ENCODE peak calls at places on chromosomes 11 and 22, in nine cellular contexts. A, I, E, U, Z, O, F, S and P are unnamed samples.

GRCh38 chr22:32862936-32863661 is 61.6 kb downstream of the TIMP3 start:
- DNase-seq in U (no peak), Z (no peak), F (no peak), A (no peak), E (no peak), I (no peak), O (no peak), S (no peak), P (no peak)

GRCh38 chr11:125138966-125139365 is 25.6 kb upstream of the PKNOX2 start:
- DNase-seq in S (no peak), E (no peak), O (no peak), U (no peak), Z (no peak), A (no peak), I (no peak), F (no peak), P (no peak)

GRCh38 chr11:12854829-12855228 is 154.3 kb upstream of the RASSF10 start:
- DNase-seq in Z (no peak), I (no peak), E (peak; percentile 74), A (no peak), S (no peak), U (no peak), O (no peak), F (no peak), P (no peak)

GRCh38 chr22:31344369-31345330 is 1.5 kb downstream of the PATZ1 start:
- DNase-seq in Z (peak; percentile 57), U (peak; percentile 65), I (peak; percentile 56), O (peak; percentile 41), F (no peak), A (peak; percentile 49), E (no peak), S (peak; percentile 58), P (no peak)

GRCh38 chr11:116595305-116595880 is 177.4 kb downstream of the BUD13 start:
- DNase-seq in U (no peak), Z (no peak), E (no peak), S (no peak), A (no peak), O (no peak), F (no peak), I (no peak), P (no peak)

GRCh38 chr11:77560605-77561004 is 29.1 kb upstream of the AQP11 start:
- DNase-seq in Z (peak; percentile 69), O (no peak), A (no peak), S (no peak), U (no peak), E (peak; percentile 6), I (no peak), F (no peak), P (no peak)

GRCh38 chr11:20310137-20310536 is 53.4 kb upstream of the HTATIP2 start:
- DNase-seq in I (no peak), U (no peak), A (no peak), Z (no peak), E (no peak), F (no peak), O (no peak), S (no peak), P (no peak)

GRCh38 chr22:46588279-46589140 is 31.7 kb upstream of the GRAMD4 start:
- DNase-seq in A (no peak), E (no peak), U (no peak), F (no peak), O (peak; percentile 54), S (no peak), Z (no peak), I (peak; percentile 90), P (peak; percentile 78)

GRCh38 chr11:14242198-14242597 is 116.8 kb downstream of the RRAS2 start:
- DNase-seq in A (no peak), U (no peak), O (no peak), E (no peak), Z (no peak), S (no peak), I (no peak), F (no peak), P (no peak)

GRCh38 chr22:45263790-45264269 is 20.9 kb upstream of the UPK3A start:
- DNase-seq in U (peak; percentile 77), E (peak; percentile 75), F (no peak), I (peak; percentile 77), Z (peak; percentile 84), A (peak; percentile 61), O (peak; percentile 88), S (peak; percentile 75), P (peak; percentile 72)

GRCh38 chr11:106763516-106763915 is 254.8 kb downstream of the GUCY1A2 start:
- DNase-seq in U (no peak), E (no peak), F (no peak), S (no peak), A (no peak), O (no peak), I (no peak), Z (no peak), P (no peak)

GRCh38 chr11:22786475-22786874 is 43.1 kb downstream of the SVIP start:
- DNase-seq in Z (no peak), U (no peak), E (no peak), S (no peak), F (no peak), A (no peak), O (no peak), I (no peak), P (no peak)

GRCh38 chr11:108483163-108483562 is 15.0 kb downstream of the POGLUT3 start:
- DNase-seq in U (no peak), A (no peak), S (no peak), E (no peak), I (no peak), Z (peak; percentile 62), F (no peak), O (no peak), P (no peak)

GRCh38 chr11:1557168-1557884 is 14.7 kb downstream of the DUSP8 start:
- DNase-seq in I (no peak), U (no peak), Z (no peak), S (no peak), F (no peak), O (no peak), A (no peak), E (no peak), P (peak; percentile 6)

GRCh38 chr11:1554981-1555712 is 16.9 kb downstream of the DUSP8 start:
- DNase-seq in A (no peak), E (no peak), F (no peak), O (no peak), Z (no peak), U (no peak), S (no peak), I (no peak), P (no peak)

GRCh38 chr11:1555713-1556153 is 16.3 kb downstream of the DUSP8 start:
- DNase-seq in A (no peak), F (no peak), S (no peak), O (no peak), E (no peak), U (no peak), Z (no peak), I (no peak), P (no peak)

GRCh38 chr11:1556278-1557167 is 15.5 kb downstream of the DUSP8 start:
- DNase-seq in F (no peak), O (no peak), S (no peak), Z (no peak), I (no peak), U (no peak), E (no peak), A (no peak), P (no peak)

DNA sequence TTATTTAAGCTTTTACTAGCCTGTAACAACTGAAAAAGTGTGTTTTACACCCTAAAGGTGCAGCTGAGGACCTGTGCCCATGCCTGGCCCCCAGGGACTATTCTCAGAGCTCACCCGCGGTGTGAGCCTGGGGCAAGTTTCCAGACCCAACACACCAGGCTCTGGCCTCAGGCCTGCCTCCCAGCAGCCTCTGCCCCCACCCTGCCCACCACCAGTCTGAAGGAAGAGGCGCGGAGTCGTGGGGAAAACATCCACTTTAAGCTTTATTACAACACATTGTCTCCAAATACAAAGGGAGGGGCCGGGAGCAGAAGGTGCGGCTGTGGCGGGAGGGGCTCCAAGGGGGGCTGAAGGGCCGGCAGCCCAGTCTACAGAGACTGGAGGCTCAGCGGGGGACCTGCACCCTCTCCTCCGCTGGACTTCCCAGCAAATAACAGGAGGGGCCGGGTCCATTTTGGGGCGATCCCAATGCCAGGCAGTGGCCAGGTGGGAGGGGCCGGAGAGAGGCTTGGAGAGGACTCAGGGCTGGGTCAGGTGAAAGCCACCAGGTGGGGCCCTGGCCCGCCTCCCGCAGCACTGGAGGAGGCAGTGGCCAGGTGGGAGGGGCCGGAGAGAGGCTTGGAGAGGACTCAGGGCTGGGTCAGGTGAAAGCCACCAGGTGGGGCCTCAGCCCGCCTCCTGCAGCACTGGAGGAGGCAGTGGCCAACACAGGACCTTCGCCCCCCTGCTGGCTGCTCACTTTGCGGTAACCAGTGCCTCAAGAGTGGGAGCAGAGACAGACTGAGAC is 18.1 kb downstream of the DUSP8 start:
- DNase-seq in S (no peak), U (no peak), I (peak; percentile 95), A (no peak), F (no peak), Z (no peak), O (no peak), E (no peak), P (no peak)
- TF ChIP-seq POLR2A in S (no peak), U (no peak), I (peak; percentile 36), A (no peak), F (no peak), Z (no peak), O (no peak), E (no peak), P (no peak)

GRCh38 chr11:54930930-54931329 is 224.3 kb downstream of the OR4A5 start:
- DNase-seq in Z (no peak), U (no peak), F (no peak), S (no peak), I (no peak), A (no peak), E (no peak), O (no peak), P (no peak)
- H3K9me3 ChIP-seq in Z (peaks cover 4% of the 10 kb centered on the region), U (no peaks in the 10 kb centered on the region), F (peaks cover 100% of the 10 kb centered on the region), S (peaks cover 5% of the 10 kb centered on the region), I (no peaks in the 10 kb centered on the region), A (no peaks in the 10 kb centered on the region), E (peaks cover 100% of the 10 kb centered on the region), O (no peaks in the 10 kb centered on the region), P (peaks cover 8% of the 10 kb centered on the region)

GRCh38 chr22:50310949-50311444 is 3.6 kb upstream of the PLXNB2 start:
- DNase-seq in O (no peak), E (peak; percentile 39), Z (no peak), U (no peak), A (no peak), I (no peak), S (no peak), F (no peak), P (peak; percentile 63)
- H3K4me3 ChIP-seq in O (no peak overlapping the region), E (peak overlapping the region; percentile 69), Z (no peak overlapping the region), U (no peak overlapping the region), A (no peak overlapping the region), I (no peak overlapping the region), S (no peak overlapping the region), F (no peak overlapping the region), P (no peak overlapping the region)

DNA sequence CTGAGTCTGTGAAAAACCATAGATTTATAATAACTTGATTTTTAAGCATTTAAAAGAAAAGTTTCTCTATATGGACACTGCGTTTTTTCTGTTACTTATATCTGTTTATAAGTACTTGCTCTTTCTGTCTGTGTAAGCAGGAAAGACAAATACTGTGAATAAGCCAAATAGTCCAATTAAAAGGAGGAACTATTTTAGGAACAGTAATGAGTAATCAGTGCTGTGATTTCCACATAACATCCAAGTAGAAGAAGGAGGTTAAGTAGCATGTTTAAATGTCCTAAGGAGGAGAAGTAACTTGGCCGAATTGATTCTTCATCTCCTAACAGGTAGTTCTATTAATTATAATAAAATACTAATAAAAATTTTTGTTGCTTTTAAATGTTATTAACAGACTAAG is 40.8 kb downstream of the ZNF214 start:
- DNase-seq in S (no peak), I (no peak), A (no peak), E (no peak), F (no peak), Z (peak; percentile 65), O (no peak), U (no peak), P (no peak)
- TF ChIP-seq POLR2A in S (no peak), I (no peak), A (no peak), E (no peak), F (no peak), Z (no peak), O (no peak), U (no peak), P (no peak)

GRCh38 chr11:54944211-54944610 is 237.6 kb downstream of the OR4A5 start:
- DNase-seq in Z (no peak), O (no peak), U (no peak), S (no peak), F (no peak), E (no peak), A (no peak), I (no peak), P (no peak)
- H3K9me3 ChIP-seq in Z (peaks cover 2% of the 10 kb centered on the region), O (no peaks in the 10 kb centered on the region), U (no peaks in the 10 kb centered on the region), S (no peaks in the 10 kb centered on the region), F (peaks cover 69% of the 10 kb centered on the region), E (peaks cover 79% of the 10 kb centered on the region), A (no peaks in the 10 kb centered on the region), I (no peaks in the 10 kb centered on the region), P (peaks cover 77% of the 10 kb centered on the region)